ENCODE peak calls at places on chromosomes 6 and 20, in eight cellular contexts. O, H, T, P, V, G, D and K are unnamed samples.

GRCh38 chr6:39929733-39930461 is 4.4 kb downstream of the MOCS1 start:
- DNase-seq in G (no peak), O (no peak), D (no peak), V (no peak), T (no peak), H (no peak), P (no peak), K (no peak)

GRCh38 chr20:21143194-21143890 is 17.5 kb downstream of the KIZ start:
- DNase-seq in O (no peak), H (no peak), T (no peak), V (no peak), D (no peak), P (no peak), G (no peak), K (no peak)

GRCh38 chr6:121849477-121849876 is 414.0 kb downstream of the GJA1 start:
- DNase-seq in V (peak), P (peak), T (peak), D (peak), O (peak), H (no peak), G (no peak), K (peak)

GRCh38 chr6:26273673-26274595 is 91.1 kb upstream of the BTN3A2 start:
- DNase-seq in T (no peak), H (no peak), G (no peak), V (no peak), O (no peak), D (no peak), P (no peak), K (no peak)

GRCh38 chr20:56554869-56555268 is 21.8 kb downstream of the FAM209B start:
- DNase-seq in V (peak), G (no peak), T (peak), D (peak), O (peak), H (no peak), P (peak), K (peak)

GRCh38 chr6:166776571-166776970 is 149.5 kb upstream of the RPS6KA2 start:
- DNase-seq in V (no peak), P (no peak), O (no peak), D (no peak), G (no peak), H (no peak), T (no peak), K (no peak)

GRCh38 chr6:3540980-3541379 is 84.1 kb upstream of the SLC22A23 start:
- DNase-seq in O (no peak), P (no peak), G (no peak), V (no peak), D (no peak), H (no peak), T (no peak), K (no peak)

GRCh38 chr20:41276317-41276751 is 41.2 kb downstream of the ZHX3 start:
- DNase-seq in H (no peak), V (no peak), T (no peak), P (no peak), G (no peak), D (no peak), O (no peak), K (no peak)

GRCh38 chr6:21828689-21829088 is 235.1 kb downstream of the SOX4 start:
- DNase-seq in G (no peak), D (no peak), H (no peak), P (no peak), T (peak), V (no peak), O (no peak), K (no peak)

GRCh38 chr6:143556529-143556928 is 45.0 kb upstream of the FUCA2 start:
- DNase-seq in P (peak), V (no peak), T (peak), H (no peak), G (no peak), D (no peak), O (no peak), K (no peak)

GRCh38 chr6:15518057-15518456 is 144.8 kb downstream of the DTNBP1 start:
- DNase-seq in V (no peak), P (no peak), D (no peak), G (no peak), O (no peak), H (no peak), T (no peak), K (no peak)

GRCh38 chr6:71489736-71490135 is 201.1 kb downstream of the OGFRL1 start:
- DNase-seq in O (no peak), T (peak), G (no peak), P (peak), H (no peak), V (no peak), D (peak), K (peak)

GRCh38 chr20:5511930-5512329 is 195.2 kb upstream of the PROKR2 start:
- DNase-seq in V (no peak), D (no peak), P (no peak), H (no peak), T (no peak), G (no peak), O (no peak), K (no peak)

GRCh38 chr20:3233991-3234498 is 4.9 kb downstream of the SLC4A11 start:
- DNase-seq in H (peak), T (no peak), V (no peak), G (no peak), O (no peak), D (no peak), P (no peak), K (no peak)

GRCh38 chr20:59137532-59137931 is 26.1 kb upstream of the ZNF831 start:
- DNase-seq in D (no peak), O (no peak), V (no peak), H (no peak), P (no peak), T (no peak), G (no peak), K (no peak)

GRCh38 chr6:10429638-10430427 is 15.0 kb upstream of the TFAP2A start:
- DNase-seq in T (peak), P (peak), O (no peak), D (no peak), H (no peak), G (no peak), V (no peak), K (peak)

GRCh38 chr6:131807644-131808459 is at the start of gene ENPP1:
- DNase-seq in P (peak), G (peak), T (peak), D (peak), V (peak), H (peak), O (peak), K (peak)

GRCh38 chr6:163507965-163508364 is 93.4 kb downstream of the QKI start:
- DNase-seq in V (no peak), G (no peak), D (no peak), H (no peak), P (no peak), T (no peak), O (no peak), K (no peak)

GRCh38 chr6:95094751-95095150 is 482.6 kb upstream of the MANEA start:
- DNase-seq in D (no peak), H (no peak), V (no peak), T (peak), G (no peak), O (no peak), P (no peak), K (peak)

GRCh38 chr6:76422814-76423213 is 350.4 kb upstream of the IMPG1 start:
- DNase-seq in O (no peak), V (no peak), P (peak), D (no peak), T (peak), H (no peak), G (no peak), K (no peak)

GRCh38 chr20:18719426-18719825 is 94.2 kb upstream of the SCP2D1 start:
- DNase-seq in O (no peak), H (no peak), P (no peak), V (no peak), G (no peak), D (no peak), T (no peak), K (no peak)

GRCh38 chr20:46088409-46089075 is 1.2 kb downstream of the NCOA5 start:
- DNase-seq in V (no peak), P (no peak), O (no peak), G (no peak), D (peak), T (no peak), H (no peak), K (peak)

GRCh38 chr20:44017905-44018683 is 103.4 kb downstream of the TOX2 start:
- DNase-seq in P (no peak), G (peak), O (peak), H (no peak), V (peak), T (no peak), D (peak), K (peak)

GRCh38 chr6:46367365-46367764 is 123.9 kb downstream of the RCAN2 start:
- DNase-seq in D (no peak), T (no peak), O (no peak), V (no peak), G (no peak), P (no peak), H (no peak), K (no peak)

GRCh38 chr6:143620461-143620860 is 57.3 kb upstream of the PHACTR2 start:
- DNase-seq in T (no peak), O (no peak), P (no peak), G (no peak), V (no peak), D (no peak), H (no peak), K (no peak)

GRCh38 chr6:17211101-17211500 is 70.1 kb upstream of the RBM24 start:
- DNase-seq in P (no peak), V (no peak), H (no peak), D (no peak), T (no peak), O (no peak), G (no peak), K (no peak)

GRCh38 chr6:147506704-147507114 is 1.8 kb upstream of the SAMD5 start:
- DNase-seq in T (peak), H (peak), G (peak), V (peak), O (peak), P (peak), D (peak), K (peak)

GRCh38 chr6:10202111-10202510 is 212.8 kb downstream of the TFAP2A start:
- DNase-seq in V (no peak), H (no peak), T (no peak), O (no peak), G (no peak), D (no peak), P (no peak), K (peak)

GRCh38 chr6:151682251-151682650 is 125.2 kb upstream of the ESR1 start:
- DNase-seq in H (no peak), P (no peak), O (no peak), G (no peak), D (no peak), V (no peak), T (no peak), K (no peak)

GRCh38 chr20:44632103-44632752 is 19.3 kb downstream of the ADA start:
- DNase-seq in D (no peak), G (no peak), T (no peak), V (no peak), O (no peak), P (no peak), H (no peak), K (no peak)

GRCh38 chr20:21053002-21053762 is 53.0 kb downstream of the LINC00237 start:
- DNase-seq in G (no peak), V (no peak), P (peak), T (peak), O (no peak), D (no peak), H (no peak), K (no peak)

GRCh38 chr6:37541346-37541745 is 41.7 kb upstream of the CCDC167 start:
- DNase-seq in G (no peak), P (no peak), H (no peak), O (no peak), V (no peak), T (no peak), D (no peak), K (no peak)

GRCh38 chr20:32019156-32019510 is 8.9 kb downstream of the CCM2L start:
- DNase-seq in V (no peak), G (no peak), H (no peak), P (peak), O (no peak), T (peak), D (peak), K (peak)

GRCh38 chr6:131061041-131061770 is 1.8 kb downstream of the EPB41L2 start:
- DNase-seq in P (peak), H (no peak), T (peak), V (no peak), G (no peak), D (no peak), O (no peak), K (no peak)

GRCh38 chr6:149565539-149566371 is 420 bp upstream of the GINM1 start:
- DNase-seq in T (peak), O (peak), V (peak), H (peak), D (peak), G (peak), P (peak), K (peak)

DNA sequence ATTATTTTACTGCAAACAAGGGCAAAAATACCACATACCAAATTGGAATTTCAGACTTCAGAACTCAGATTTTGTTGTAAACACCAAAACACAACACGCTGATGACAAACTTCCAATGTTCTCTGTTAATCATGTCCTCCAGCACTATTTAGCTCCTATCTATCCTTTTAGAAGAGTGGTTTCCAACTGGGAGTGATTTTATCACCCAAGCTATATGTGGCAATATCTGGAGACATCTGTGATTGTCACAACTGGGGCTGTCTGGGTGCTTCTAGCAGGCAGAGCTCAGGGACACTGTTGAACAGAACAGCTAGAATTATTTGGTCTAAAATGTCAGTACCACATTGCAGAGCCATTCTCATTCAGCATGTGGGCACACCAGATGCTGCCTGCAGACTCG is 244.6 kb downstream of the FOXC1 start:
- DNase-seq in D (no peak), G (no peak), H (no peak), V (no peak), T (no peak), O (no peak), P (no peak), K (no peak)
- H3K27ac ChIP-seq in D (no peak), G (no peak), H (no peak), V (no peak), T (no peak), O (no peak), P (no peak), K (no peak)

DNA sequence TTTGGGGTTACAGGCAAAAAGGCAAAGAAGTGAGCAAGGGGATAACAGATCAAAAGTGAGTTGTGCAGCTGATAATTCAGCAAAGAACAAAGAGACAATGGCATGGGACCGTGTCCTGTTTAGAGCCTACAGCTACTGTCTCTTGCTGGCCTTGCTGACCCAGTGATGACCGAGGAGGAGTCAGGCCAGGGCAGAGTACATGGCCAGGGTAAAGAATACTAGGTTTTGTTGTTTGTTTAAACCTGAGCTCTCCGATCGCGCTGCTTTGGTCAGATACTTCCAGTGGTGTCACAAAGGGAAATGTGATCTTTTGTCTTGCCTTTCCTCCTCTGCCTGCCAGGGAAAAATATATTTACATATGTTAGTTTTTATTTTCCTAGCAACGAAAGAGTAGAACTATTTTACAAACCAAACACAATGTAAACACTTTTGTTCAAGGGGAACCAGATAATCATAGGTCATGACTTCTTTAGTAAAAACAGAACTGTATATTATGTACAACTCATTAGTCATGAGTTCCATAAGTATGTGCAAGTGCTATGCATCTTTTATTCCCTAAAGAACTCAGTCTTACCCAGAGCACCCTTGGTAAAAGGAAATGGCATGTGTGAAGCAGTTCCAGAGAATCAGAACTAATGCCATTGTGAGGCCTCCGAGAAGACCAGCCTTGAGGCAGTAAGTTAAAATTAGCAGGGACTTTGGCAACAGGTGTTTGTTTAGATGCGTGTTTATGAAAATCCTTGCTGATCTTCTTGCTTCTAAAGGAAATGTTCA is 204.4 kb downstream of the NKAIN2 start:
- DNase-seq in T (no peak), G (peak), D (no peak), V (no peak), O (no peak), P (no peak), H (no peak), K (no peak)
- H3K27ac ChIP-seq in T (no peak), G (peak), D (no peak), V (no peak), O (no peak), P (peak), H (no peak), K (no peak)

GRCh38 chr20:19827818-19828217 is 69.8 kb downstream of the RIN2 start:
- DNase-seq in P (no peak), H (no peak), O (no peak), G (no peak), D (no peak), T (no peak), V (no peak), K (no peak)
- H3K27ac ChIP-seq in P (no peak), H (peak), O (no peak), G (no peak), D (peak), T (no peak), V (no peak), K (no peak)

GRCh38 chr6:23175391-23175790 is 606.0 kb downstream of the HDGFL1 start:
- DNase-seq in P (no peak), D (no peak), V (no peak), G (no peak), O (no peak), H (no peak), T (no peak), K (no peak)
- H3K27ac ChIP-seq in P (no peak), D (peak), V (no peak), G (no peak), O (no peak), H (no peak), T (no peak), K (no peak)

GRCh38 chr20:37348643-37349516 is 2.9 kb downstream of the SRC start:
- DNase-seq in O (peak), D (no peak), V (no peak), G (no peak), T (no peak), H (peak), P (peak), K (no peak)

GRCh38 chr20:37347347-37347823 is 1.4 kb downstream of the SRC start:
- DNase-seq in P (no peak), T (no peak), V (no peak), O (no peak), H (peak), D (no peak), G (no peak), K (no peak)

GRCh38 chr20:37346526-37347346 is 796 bp downstream of the SRC start:
- DNase-seq in D (no peak), G (no peak), P (peak), H (peak), O (no peak), V (peak), T (no peak), K (no peak)

GRCh38 chr20:37349517-37350491 is 3.9 kb downstream of the SRC start:
- DNase-seq in D (no peak), P (no peak), H (peak), O (no peak), V (peak), T (no peak), G (no peak), K (no peak)

DNA sequence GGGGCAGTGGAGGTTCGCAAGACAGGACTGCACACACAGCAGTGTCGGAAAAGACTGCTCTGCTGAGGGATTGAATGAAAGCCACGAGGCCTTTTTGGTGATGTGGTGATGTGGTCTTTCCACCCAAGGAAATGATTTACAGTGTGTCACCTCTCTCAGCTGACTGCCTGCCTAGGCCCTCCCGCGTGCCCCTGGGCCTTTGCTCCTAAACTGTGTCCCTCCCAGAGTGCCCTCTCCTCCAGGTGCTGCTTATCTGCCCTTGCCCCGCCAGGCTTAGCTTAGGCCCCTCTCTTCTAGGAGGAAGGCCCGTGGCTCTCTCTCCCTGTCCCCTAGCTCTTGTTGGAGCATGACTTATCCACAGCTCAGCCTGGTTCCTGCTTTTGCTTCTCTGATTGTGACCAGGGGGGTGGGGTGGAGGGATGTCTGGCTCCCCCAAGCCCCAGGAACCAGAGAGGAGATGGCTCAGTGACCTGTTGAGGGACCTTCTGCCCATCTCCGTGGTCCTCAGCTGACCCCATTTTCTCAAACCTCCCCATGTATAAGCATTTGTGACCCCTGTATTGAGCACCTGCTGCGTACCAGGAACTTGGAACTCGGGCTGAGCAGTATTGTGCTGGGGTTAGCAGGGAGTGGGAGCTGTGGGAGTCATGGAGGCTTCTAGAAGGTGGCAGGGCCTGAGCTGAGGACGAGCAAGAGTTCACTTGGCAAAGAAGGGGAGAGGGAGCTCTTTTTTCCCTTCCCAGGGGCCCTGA is 2.1 kb downstream of the SRC start:
- DNase-seq in H (peak), O (peak), G (no peak), V (peak), P (no peak), D (no peak), T (no peak), K (no peak)
- H3K27ac ChIP-seq in H (no peak), O (no peak), G (no peak), V (peak), P (no peak), D (peak), T (no peak), K (peak)

DNA sequence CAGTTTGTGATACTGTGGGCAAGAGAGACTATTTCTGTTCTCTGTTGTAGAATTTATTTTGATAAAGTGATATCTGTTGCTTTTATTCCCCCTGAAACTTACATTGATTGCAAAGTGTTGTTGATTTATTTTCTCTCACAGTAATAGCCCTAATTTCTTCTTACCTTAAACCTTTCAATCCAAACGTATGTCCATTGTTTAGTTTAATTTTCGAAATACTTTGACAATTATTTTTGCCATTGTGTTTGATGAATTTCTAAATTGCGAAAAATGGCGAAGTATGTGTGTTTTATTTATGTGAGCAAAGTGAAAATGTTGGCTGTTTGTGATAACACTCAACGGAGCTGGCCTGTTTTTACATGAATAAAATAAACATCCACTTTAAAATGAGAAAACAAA is 381 bp upstream of the ZSCAN26 start:
- DNase-seq in P (no peak), D (no peak), V (no peak), O (no peak), T (no peak), H (no peak), G (no peak), K (no peak)
- H3K27ac ChIP-seq in P (no peak), D (peak), V (no peak), O (peak), T (no peak), H (peak), G (peak), K (peak)